ENCODE peak calls at places on chromosomes 13 and 19, in six cellular contexts. T is left ventricle myocardium superior; H is activated CD4-positive, alpha-beta T cell treated with anti-CD3 and anti-CD28 coated beads, Interleukin-2, amount 10 ng/mL, durations not matched to agents 7 days and 5 days; Q is astrocyte of the cerebellum; B is activated CD8-positive, alpha-beta memory T cell treated with anti-CD3 and anti-CD28 coated beads for 4 hours; C is GM23338. K is an unnamed sample.

GRCh38 chr19:13281567-13282291 is 131.5 kb downstream of the IER2 start:
- DNase-seq in B (no peak), Q (no peak), C (peak), T (no peak), H (no peak), K (no peak)

GRCh38 chr13:98143601-98144500 is 957 bp downstream of the FARP1 start:
- DNase-seq in B (no peak), H (no peak), C (peak), T (peak), Q (no peak), K (no peak)

GRCh38 chr13:112897603-112897955 is 71.4 kb upstream of the MCF2L start:
- DNase-seq in B (no peak), Q (no peak), T (no peak), C (no peak), H (no peak), K (no peak)

GRCh38 chr13:48158915-48159314 is 64.0 kb upstream of the MED4 start:
- DNase-seq in H (no peak), C (no peak), B (no peak), T (no peak), Q (no peak), K (no peak)

GRCh38 chr13:35140831-35141230 is 198.8 kb downstream of the NBEA start:
- DNase-seq in Q (no peak), B (no peak), H (no peak), C (no peak), T (no peak), K (no peak)

GRCh38 chr13:30711375-30711774 is 24.0 kb upstream of the ALOX5AP start:
- DNase-seq in B (no peak), H (no peak), T (no peak), Q (no peak), C (no peak), K (no peak)

GRCh38 chr13:82833928-82834327 is 1048.3 kb downstream of the SLITRK1 start:
- DNase-seq in Q (no peak), B (no peak), T (no peak), H (no peak), C (no peak), K (no peak)

GRCh38 chr13:50845211-50845610 is 1.7 kb upstream of the DLEU7 start:
- DNase-seq in T (no peak), C (no peak), Q (peak), H (no peak), B (no peak), K (no peak)

GRCh38 chr19:58034476-58034790 is 608 bp downstream of the ZSCAN1 start:
- DNase-seq in C (peak), H (no peak), B (no peak), T (no peak), Q (no peak), K (no peak)

GRCh38 chr13:105116966-105117365 is 1418.5 kb downstream of the EFNB2 start:
- DNase-seq in B (no peak), C (no peak), T (no peak), H (no peak), Q (no peak), K (no peak)

GRCh38 chr13:19661126-19661525 is 27.7 kb downstream of the MPHOSPH8 start:
- DNase-seq in T (no peak), C (no peak), Q (no peak), B (no peak), H (no peak), K (no peak)

GRCh38 chr13:50915562-50915961 is 6.0 kb downstream of the RNASEH2B start:
- DNase-seq in B (no peak), Q (no peak), T (no peak), C (peak), H (peak), K (no peak)

GRCh38 chr13:102606537-102607309 is 9.9 kb downstream of the TPP2 start:
- DNase-seq in C (no peak), T (no peak), Q (no peak), B (no peak), H (no peak), K (no peak)

GRCh38 chr13:84400711-84401110 is 518.4 kb upstream of the SLITRK1 start:
- DNase-seq in C (no peak), H (no peak), B (no peak), Q (peak), T (no peak), K (no peak)

GRCh38 chr19:36113895-36114762 is 546 bp downstream of the POLR2I start:
- DNase-seq in Q (no peak), T (no peak), C (peak), H (peak), B (no peak), K (peak)

GRCh38 chr19:39031368-39032163 is 783 bp downstream of the FBXO27 start:
- DNase-seq in T (peak), Q (peak), B (peak), C (peak), H (peak), K (peak)

GRCh38 chr13:101514695-101515275 is 62.3 kb downstream of the ITGBL1 start:
- DNase-seq in B (no peak), Q (peak), T (no peak), C (peak), H (peak), K (peak)